ENCODE peak calls at places on chromosomes 5 and 9, in six cellular contexts. B is HuH-7; G is MG63; I is CD8-positive, alpha-beta memory T cell; O is GM10248; W is cardiac muscle cell. U is an unnamed sample.

GRCh38 chr5:64158827-64159226 is 6.8 kb upstream of the RNF180 start:
- DNase-seq in B (no peak), G (no peak), I (no peak), O (no peak), W (no peak), U (no peak)

GRCh38 chr5:142512680-142513042 is 173.2 kb downstream of the FGF1 start:
- DNase-seq in B (no peak), G (peak), I (no peak), O (no peak), W (peak), U (no peak)

GRCh38 chr9:133405508-133406009 is 12.3 kb downstream of the REXO4 start:
- DNase-seq in B (no peak), G (no peak), I (no peak), O (no peak), W (peak), U (no peak)

GRCh38 chr5:175517824-175518450 is 39.6 kb downstream of the SFXN1 start:
- DNase-seq in B (no peak), G (no peak), I (no peak), O (peak), W (peak), U (no peak)

GRCh38 chr5:179818746-179819295 is 1.9 kb upstream of the SQSTM1 start:
- DNase-seq in B (peak), G (peak), I (peak), O (peak), W (peak), U (peak)

GRCh38 chr5:178201221-178201926 is 3.0 kb upstream of the HNRNPAB start:
- DNase-seq in B (no peak), G (no peak), I (no peak), O (no peak), W (peak), U (no peak)

GRCh38 chr5:77852514-77853352 is 76.6 kb upstream of the TBCA start:
- DNase-seq in B (peak), G (peak), I (peak), O (peak), W (peak), U (no peak)

GRCh38 chr5:59422026-59422941 is 471.2 kb downstream of the PDE4D start:
- DNase-seq in B (no peak), G (no peak), I (no peak), O (no peak), W (no peak), U (no peak)

GRCh38 chr5:94941113-94941765 is 322.8 kb downstream of the SLF1 start:
- DNase-seq in B (no peak), G (no peak), I (no peak), O (no peak), W (no peak), U (no peak)

GRCh38 chr9:32351845-32352244 is 32.6 kb upstream of the ACO1 start:
- DNase-seq in B (no peak), G (no peak), I (no peak), O (no peak), W (peak), U (no peak)

GRCh38 chr5:57539281-57539701 is 56.7 kb upstream of the ACTBL2 start:
- DNase-seq in B (no peak), G (no peak), I (no peak), O (no peak), W (no peak), U (no peak)

GRCh38 chr5:7941692-7942091 is 72.7 kb downstream of the MTRR start:
- DNase-seq in B (no peak), G (no peak), I (no peak), O (no peak), W (no peak), U (no peak)

GRCh38 chr9:133419005-133419404 is 1.2 kb upstream of the REXO4 start:
- DNase-seq in B (no peak), G (no peak), I (no peak), O (no peak), W (no peak), U (no peak)

GRCh38 chr5:169442354-169443248 is 141.0 kb upstream of the SPDL1 start:
- DNase-seq in B (no peak), G (peak), I (no peak), O (no peak), W (peak), U (no peak)

GRCh38 chr5:107431998-107432397 is 238.7 kb downstream of the EFNA5 start:
- DNase-seq in B (no peak), G (no peak), I (no peak), O (no peak), W (peak), U (peak)

GRCh38 chr9:137406876-137407589 is 15.9 kb downstream of the EXD3 start:
- DNase-seq in B (peak), G (peak), I (peak), O (peak), W (peak), U (peak)

GRCh38 chr9:137828527-137829259 is 48.9 kb upstream of the CACNA1B start:
- DNase-seq in B (peak), G (no peak), I (no peak), O (no peak), W (peak), U (no peak)

GRCh38 chr9:79134654-79135053 is 437.1 kb upstream of the TLE4 start:
- DNase-seq in B (no peak), G (no peak), I (no peak), O (no peak), W (peak), U (no peak)

GRCh38 chr9:98215821-98216220 is 23.4 kb upstream of the CORO2A start:
- DNase-seq in B (no peak), G (no peak), I (no peak), O (no peak), W (peak), U (no peak)

GRCh38 chr9:36319183-36319582 is 60.9 kb upstream of the GNE start:
- DNase-seq in B (no peak), G (no peak), I (no peak), O (no peak), W (no peak), U (no peak)